ENCODE peak calls at places on chromosomes 12 and 14, in six cellular contexts. K is GM06990, W is fibroblast of pulmonary artery, R is H7, C is IMR-90, J is heart left ventricle. Z is an unnamed sample.

GRCh38 chr14:56490379-56490778 is 89.2 kb upstream of the TMEM260 start:
- DNase-seq in C (peak), W (peak), J (no peak), R (no peak), K (no peak), Z (no peak)

GRCh38 chr12:12008232-12008850 is 62.4 kb upstream of the BCL2L14 start:
- DNase-seq in K (peak), R (peak), W (no peak), J (no peak), C (no peak), Z (no peak)

GRCh38 chr12:118488034-118488433 is 111.7 kb downstream of the SUDS3 start:
- DNase-seq in R (no peak), K (no peak), J (no peak), C (no peak), W (no peak), Z (no peak)

GRCh38 chr14:23523229-23524016 is 28.1 kb downstream of the ZFHX2 start:
- DNase-seq in K (no peak), W (no peak), C (no peak), R (no peak), J (no peak), Z (no peak)

GRCh38 chr12:110176745-110177144 is 52.6 kb downstream of the IFT81 start:
- DNase-seq in K (no peak), J (no peak), W (peak), C (peak), R (no peak), Z (no peak)

GRCh38 chr14:76812422-76813383 is at the start of gene ANGEL1:
- DNase-seq in C (peak), W (peak), K (peak), J (peak), R (peak), Z (peak)

GRCh38 chr14:30621354-30621953 is 665 bp upstream of the SCFD1 start:
- DNase-seq in W (peak), J (no peak), K (peak), R (peak), C (peak), Z (peak)

GRCh38 chr12:26761775-26762174 is 71.2 kb downstream of the ITPR2 start:
- DNase-seq in W (no peak), R (no peak), K (no peak), J (no peak), C (no peak), Z (no peak)

GRCh38 chr14:93778453-93778852 is 9.8 kb downstream of the PRIMA1 start:
- DNase-seq in C (no peak), J (no peak), R (no peak), K (no peak), W (no peak), Z (no peak)

GRCh38 chr12:47391566-47391965 is 311.8 kb upstream of the AMIGO2 start:
- DNase-seq in W (no peak), R (no peak), C (no peak), K (no peak), J (no peak), Z (no peak)

GRCh38 chr12:674272-674781 is 11.1 kb upstream of the NINJ2 start:
- DNase-seq in K (peak), R (no peak), W (no peak), J (no peak), C (peak), Z (peak)

GRCh38 chr12:71214511-71215285 is 56.9 kb upstream of the TSPAN8 start:
- DNase-seq in J (no peak), R (no peak), C (no peak), W (peak), K (no peak), Z (no peak)

GRCh38 chr14:86357866-86358265 is 827.9 kb downstream of the FLRT2 start:
- DNase-seq in K (no peak), J (no peak), W (no peak), C (no peak), R (peak), Z (no peak)

GRCh38 chr14:61145903-61146411 is 135.2 kb downstream of the TMEM30B start:
- DNase-seq in K (no peak), W (peak), J (no peak), C (peak), R (no peak), Z (no peak)

GRCh38 chr12:116843085-116843484 is 38.2 kb downstream of the HRK start:
- DNase-seq in K (no peak), W (no peak), C (no peak), J (no peak), R (no peak), Z (no peak)

GRCh38 chr14:59306775-59307174 is 118.3 kb downstream of the DAAM1 start:
- DNase-seq in K (no peak), J (no peak), W (peak), C (peak), R (no peak), Z (no peak)

GRCh38 chr14:91947196-91948184 is at the start of gene FBLN5:
- DNase-seq in W (peak), C (peak), K (no peak), R (peak), J (peak), Z (peak)

GRCh38 chr14:99512571-99513182 is 31.5 kb downstream of the CCNK start:
- DNase-seq in R (no peak), W (no peak), K (no peak), C (no peak), J (peak), Z (no peak)

Z was measured in GM13976.